ENCODE peak calls at places on chromosomes 7 and 10, in eight cellular contexts. A, C, X, G, Q, D, N and E are unnamed samples.

GRCh38 chr7:98994046-98994944 is 116.0 kb downstream of the TRRAP start:
- DNase-seq in X (no peak), D (no peak), Q (no peak), A (peak), G (no peak), C (no peak), N (no peak), E (no peak)

GRCh38 chr7:28107960-28108359 is 72.6 kb downstream of the JAZF1 start:
- DNase-seq in X (peak), A (no peak), G (no peak), D (no peak), N (peak), Q (peak), C (no peak), E (no peak)

GRCh38 chr10:43138757-43139241 is 554 bp downstream of the CSGALNACT2 start:
- DNase-seq in A (peak), X (peak), D (peak), Q (no peak), C (no peak), G (no peak), N (peak), E (no peak)

GRCh38 chr10:7159928-7160327 is 250.9 kb downstream of the SFMBT2 start:
- DNase-seq in D (no peak), C (no peak), Q (no peak), X (no peak), G (no peak), N (no peak), A (no peak), E (no peak)

GRCh38 chr7:132760241-132760616 is 184.0 kb upstream of the PLXNA4 start:
- DNase-seq in D (no peak), C (no peak), A (no peak), X (no peak), N (no peak), G (no peak), Q (no peak), E (no peak)

GRCh38 chr7:95798401-95798930 is 26.1 kb downstream of the DYNC1I1 start:
- DNase-seq in N (peak), D (peak), A (no peak), Q (no peak), X (peak), C (no peak), G (no peak), E (peak)

GRCh38 chr7:44103941-44104879 is at the start of gene AEBP1:
- DNase-seq in G (no peak), Q (no peak), N (peak), D (peak), C (peak), X (no peak), A (no peak), E (peak)

GRCh38 chr7:38858281-38858884 is 50.6 kb downstream of the VPS41 start:
- DNase-seq in C (no peak), A (no peak), X (no peak), G (no peak), Q (no peak), N (peak), D (peak), E (no peak)

GRCh38 chr10:15245530-15245929 is 77.0 kb upstream of the NMT2 start:
- DNase-seq in X (no peak), G (no peak), C (no peak), Q (no peak), D (no peak), N (peak), A (peak), E (peak)

GRCh38 chr10:121753726-121754476 is 155.7 kb upstream of the FGFR2 start:
- DNase-seq in D (no peak), Q (no peak), X (peak), A (no peak), C (no peak), G (no peak), N (peak), E (no peak)

GRCh38 chr10:114684822-114685209 is 26.7 kb upstream of the ABLIM1 start:
- DNase-seq in X (peak), D (no peak), G (no peak), Q (peak), A (no peak), N (peak), C (no peak), E (no peak)

GRCh38 chr7:95395755-95396135 is 430 bp downstream of the PON3 start:
- DNase-seq in A (no peak), X (no peak), G (no peak), D (peak), C (no peak), Q (no peak), N (no peak), E (no peak)

GRCh38 chr10:67804395-67804678 is 33.7 kb downstream of the DNAJC12 start:
- DNase-seq in N (no peak), D (no peak), G (no peak), X (no peak), Q (no peak), A (no peak), C (no peak), E (no peak)

GRCh38 chr7:33043875-33044718 is 18.5 kb downstream of the NT5C3A start:
- DNase-seq in G (no peak), Q (peak), N (peak), D (peak), A (no peak), X (no peak), C (no peak), E (no peak)

GRCh38 chr7:41447106-41448042 is 255.5 kb downstream of the INHBA start:
- DNase-seq in N (peak), C (no peak), G (no peak), X (no peak), Q (no peak), D (no peak), A (no peak), E (no peak)